ENCODE peak calls at places on chromosomes 4 and X, in four cellular contexts. O is left ventricle myocardium inferior, I is H9, P is Peyer's patch. G is an unnamed sample.

GRCh38 chrX:50049228-50049627 is 126.8 kb downstream of the CLCN5 start:
- DNase-seq in O (no peak), I (no peak), P (no peak), G (no peak)

GRCh38 chr4:38210396-38211114 is 250.4 kb downstream of the PTTG2 start:
- DNase-seq in O (no peak), I (peak; percentile 39), P (no peak), G (no peak)

GRCh38 chr4:110032603-110033002 is 119.9 kb downstream of the EGF start:
- DNase-seq in O (no peak), I (no peak), P (no peak), G (no peak)

GRCh38 chr4:148058160-148058859 is 326.4 kb downstream of the ARHGAP10 start:
- DNase-seq in O (no peak), I (no peak), P (no peak), G (no peak)

GRCh38 chrX:15882704-15883539 is 28.3 kb upstream of the AP1S2 start:
- DNase-seq in O (no peak), I (no peak), P (no peak), G (no peak)

GRCh38 chr4:85779165-85779564 is 304.2 kb downstream of the ARHGAP24 start:
- DNase-seq in O (no peak), I (no peak), P (no peak), G (no peak)

GRCh38 chrX:22109442-22109841 is 77.3 kb downstream of the PHEX start:
- DNase-seq in O (no peak), I (no peak), P (no peak), G (no peak)

GRCh38 chr4:10033191-10033881 is 12.0 kb upstream of the SLC2A9 start:
- DNase-seq in O (peak; percentile 41), I (no peak), P (peak; percentile 37), G (no peak)

GRCh38 chr4:6329478-6330383 is 60.1 kb downstream of the WFS1 start:
- DNase-seq in O (no peak), I (no peak), P (no peak), G (no peak)

GRCh38 chr4:74886490-74886889 is 46.4 kb upstream of the PARM1 start:
- DNase-seq in O (no peak), I (no peak), P (no peak), G (no peak)

GRCh38 chr4:80182237-80182866 is 15.0 kb upstream of the PRDM8 start:
- DNase-seq in O (no peak), I (no peak), P (no peak), G (no peak)

GRCh38 chrX:25007059-25008053 is 8.4 kb downstream of the ARX start:
- DNase-seq in O (no peak), I (no peak), P (no peak), G (no peak)

GRCh38 chr4:52825311-52826090 is 36.6 kb upstream of the RASL11B start:
- DNase-seq in O (no peak), I (peak; percentile 17), P (no peak), G (no peak)

GRCh38 chr4:156805696-156806095 is 165.9 kb downstream of the PDGFC start:
- DNase-seq in O (no peak), I (no peak), P (no peak), G (no peak)

GRCh38 chr4:47340914-47341313 is 122.6 kb downstream of the COMMD8 start:
- DNase-seq in O (no peak), I (no peak), P (no peak), G (no peak)

GRCh38 chrX:30327762-30328161 is 18.6 kb upstream of the NR0B1 start:
- DNase-seq in O (no peak), I (no peak), P (no peak), G (no peak)

GRCh38 chr4:23038626-23039245 is 346.0 kb downstream of the GBA3 start:
- DNase-seq in O (no peak), I (no peak), P (no peak), G (no peak)

GRCh38 chrX:72126048-72126415 is 5.7 kb downstream of the RTL5 start:
- DNase-seq in O (no peak), I (no peak), P (no peak), G (no peak)

GRCh38 chrX:150569155-150569477 is 695 bp downstream of the MTM1 start:
- DNase-seq in O (peak; percentile 27), I (no peak), P (no peak), G (peak; percentile 18)

GRCh38 chrX:67635424-67635823 is 91.6 kb downstream of the AR start:
- DNase-seq in O (no peak), I (no peak), P (no peak), G (no peak)
- TF ChIP-seq CTCF in O (no peak), I (no peak), P (no peak), G (no peak)

GRCh38 chrX:77938083-77938482 is 27.6 kb downstream of the ATP7A start:
- DNase-seq in O (no peak), I (no peak), P (no peak), G (no peak)

GRCh38 chrX:77936299-77936698 is 25.8 kb downstream of the ATP7A start:
- DNase-seq in O (no peak), I (no peak), P (no peak), G (no peak)

DNA sequence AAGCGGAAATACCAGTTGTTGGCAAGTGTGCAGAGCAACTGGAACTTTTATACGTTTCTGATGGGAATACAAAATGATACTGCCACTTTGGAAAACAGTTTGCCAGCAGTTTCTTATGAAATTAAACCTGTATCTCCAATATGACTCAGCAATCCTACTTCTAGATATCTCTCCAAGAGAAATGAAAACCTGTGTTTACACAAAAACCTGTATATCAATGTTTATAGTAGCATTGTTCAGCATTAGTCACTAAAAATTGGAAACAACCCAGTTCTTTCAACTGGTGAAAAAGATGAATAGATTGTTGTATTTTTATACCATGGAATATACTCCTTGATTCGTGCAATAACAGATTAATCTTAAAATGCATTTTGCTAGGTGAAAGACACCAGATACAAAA is 26.8 kb downstream of the ATP7A start:
- DNase-seq in O (no peak), I (no peak), P (no peak), G (no peak)
- H3K27ac ChIP-seq in O (no peak overlapping the region), I (no peak overlapping the region), P (no peak overlapping the region), G (no peak overlapping the region)

GRCh38 chr4:373062-373839 is 35.6 kb downstream of the ZNF141 start:
- DNase-seq in O (no peak), I (no peak), P (no peak), G (no peak)
- H3K9me3 ChIP-seq in O (peaks cover 100% of the 10 kb centered on the region), I (peaks cover 77% of the 10 kb centered on the region), P (no peaks in the 10 kb centered on the region), G (peaks cover 95% of the 10 kb centered on the region)

GRCh38 chr4:151152033-151152432 is 52.6 kb downstream of the RPS3A start:
- DNase-seq in O (no peak), I (no peak), P (no peak), G (no peak)
- TF ChIP-seq CTCF in O (no peak), I (no peak), P (no peak), G (no peak)

GRCh38 chrX:11461181-11462001 is 168.2 kb downstream of the AMELX start:
- DNase-seq in O (no peak), I (no peak), P (no peak), G (no peak)
- H3K27ac ChIP-seq in O (peak overlapping the region; percentile 3), I (no peak overlapping the region), P (no peak overlapping the region), G (no peak overlapping the region)

GRCh38 chr4:15675363-15675762 is 6.3 kb upstream of the FAM200B start:
- DNase-seq in O (no peak), I (no peak), P (no peak), G (no peak)
- H3K9me3 ChIP-seq in O (no peaks in the 10 kb centered on the region), I (no peaks in the 10 kb centered on the region), P (no peaks in the 10 kb centered on the region), G (no peaks in the 10 kb centered on the region)

G was measured in CD4-positive, alpha-beta T cell.